ENCODE peak calls at places on chromosomes 2 and 18, in eight cellular contexts. D is A172; F is stimulated activated CD4-positive, alpha-beta T cell treated with anti-CD3 and anti-CD28 coated beads, Interleukin-2, amount 100 ng/mL, for 4 hours; B is RKO; Q is effector memory CD4-positive, alpha-beta T cell; K is breast epithelium; Z is NCI-H774; X is NCI-H2171 treated with DMSO at 0.1 percent for 48 hours. T is an unnamed sample.

GRCh38 chr2:223545830-223546229 is 56.3 kb downstream of the SCG2 start:
- DNase-seq in D (no peak), F (no peak), B (no peak), Q (no peak), K (no peak), Z (peak), X (peak), T (no peak)

GRCh38 chr18:2050016-2050415 is 521.3 kb downstream of the METTL4 start:
- DNase-seq in D (peak), F (no peak), B (no peak), Q (no peak), K (no peak), Z (no peak), X (no peak), T (peak)

GRCh38 chr2:95057535-95058453 is 32.3 kb downstream of the MAL start:
- DNase-seq in D (no peak), F (no peak), B (no peak), Q (no peak), K (no peak), Z (no peak), X (no peak), T (no peak)

GRCh38 chr18:46680784-46681695 is 24.0 kb upstream of the LOXHD1 start:
- DNase-seq in D (no peak), F (no peak), B (no peak), Q (no peak), K (no peak), Z (no peak), X (no peak), T (no peak)

GRCh38 chr2:223199531-223200506 is 147.8 kb downstream of the KCNE4 start:
- DNase-seq in D (no peak), F (no peak), B (no peak), Q (no peak), K (no peak), Z (no peak), X (no peak), T (no peak)

GRCh38 chr18:33051397-33051796 is 278.6 kb upstream of the KLHL14 start:
- DNase-seq in D (no peak), F (no peak), B (no peak), Q (no peak), K (no peak), Z (peak), X (peak), T (no peak)

GRCh38 chr18:32086866-32087265 is 4.8 kb upstream of the RNF138 start:
- DNase-seq in D (peak), F (no peak), B (peak), Q (no peak), K (no peak), Z (no peak), X (no peak), T (no peak)

GRCh38 chr2:105573910-105574655 is 170.6 kb upstream of the NCK2 start:
- DNase-seq in D (no peak), F (no peak), B (no peak), Q (no peak), K (no peak), Z (peak), X (no peak), T (no peak)

GRCh38 chr2:41994177-41994576 is 53.6 kb upstream of the PKDCC start:
- DNase-seq in D (peak), F (no peak), B (no peak), Q (no peak), K (no peak), Z (no peak), X (no peak), T (no peak)

GRCh38 chr2:11160731-11161455 is 5.6 kb downstream of the SLC66A3 start:
- DNase-seq in D (no peak), F (no peak), B (no peak), Q (no peak), K (peak), Z (no peak), X (no peak), T (no peak)

GRCh38 chr2:11129598-11130449 is 25.4 kb upstream of the SLC66A3 start:
- DNase-seq in D (no peak), F (peak), B (no peak), Q (peak), K (peak), Z (peak), X (no peak), T (no peak)

GRCh38 chr2:27323592-27324285 is 842 bp upstream of the MPV17 start:
- DNase-seq in D (peak), F (no peak), B (peak), Q (no peak), K (no peak), Z (no peak), X (peak), T (no peak)

GRCh38 chr18:79706658-79707057 is 27.1 kb downstream of the CTDP1 start:
- DNase-seq in D (no peak), F (no peak), B (no peak), Q (no peak), K (no peak), Z (no peak), X (no peak), T (no peak)

GRCh38 chr2:160932960-160933359 is 227.3 kb upstream of the TANK start:
- DNase-seq in D (no peak), F (no peak), B (no peak), Q (no peak), K (no peak), Z (no peak), X (no peak), T (no peak)

GRCh38 chr18:76459687-76460350 is 35.2 kb downstream of the ZNF516 start:
- DNase-seq in D (peak), F (no peak), B (peak), Q (no peak), K (peak), Z (no peak), X (no peak), T (peak)

GRCh38 chr2:48607307-48608014 is 10.2 kb upstream of the GTF2A1L start:
- DNase-seq in D (peak), F (no peak), B (peak), Q (no peak), K (no peak), Z (no peak), X (no peak), T (peak)

GRCh38 chr2:205680067-205680466 is 2.2 kb upstream of the NRP2 start:
- DNase-seq in D (peak), F (peak), B (peak), Q (no peak), K (no peak), Z (peak), X (peak), T (no peak)

GRCh38 chr2:225288986-225289385 is 110.5 kb upstream of the NYAP2 start:
- DNase-seq in D (peak), F (no peak), B (no peak), Q (no peak), K (no peak), Z (no peak), X (no peak), T (no peak)

GRCh38 chr2:97760480-97761049 is 47.2 kb downstream of the ZAP70 start:
- DNase-seq in D (no peak), F (no peak), B (no peak), Q (no peak), K (no peak), Z (no peak), X (no peak), T (no peak)

GRCh38 chr18:54284967-54285785 is 15.9 kb downstream of the POLI start:
- DNase-seq in D (peak), F (no peak), B (peak), Q (peak), K (no peak), Z (no peak), X (no peak), T (no peak)

GRCh38 chr18:31661965-31662364 is 22.4 kb downstream of the B4GALT6 start:
- DNase-seq in D (peak), F (no peak), B (no peak), Q (no peak), K (no peak), Z (no peak), X (no peak), T (no peak)

GRCh38 chr18:33470229-33470628 is 29.7 kb upstream of the CCDC178 start:
- DNase-seq in D (no peak), F (no peak), B (no peak), Q (no peak), K (no peak), Z (no peak), X (no peak), T (no peak)

GRCh38 chr2:217438821-217439220 is 564.0 kb downstream of the TNS1 start:
- DNase-seq in D (no peak), F (no peak), B (no peak), Q (no peak), K (no peak), Z (no peak), X (no peak), T (no peak)

GRCh38 chr18:57859314-57859713 is 56.2 kb upstream of the ATP8B1 start:
- DNase-seq in D (peak), F (no peak), B (peak), Q (no peak), K (no peak), Z (no peak), X (peak), T (peak)

GRCh38 chr2:130896813-130897212 is 60.1 kb downstream of the ARHGEF4 start:
- DNase-seq in D (no peak), F (no peak), B (no peak), Q (no peak), K (no peak), Z (no peak), X (no peak), T (no peak)

GRCh38 chr18:47932603-47933002 is 2.1 kb upstream of the SMAD2 start:
- DNase-seq in D (peak), F (no peak), B (no peak), Q (no peak), K (no peak), Z (no peak), X (no peak), T (no peak)

GRCh38 chr18:48418409-48419267 is 9.5 kb upstream of the ZBTB7C start:
- DNase-seq in D (no peak), F (no peak), B (no peak), Q (no peak), K (peak), Z (no peak), X (no peak), T (no peak)

GRCh38 chr2:31469648-31470047 is 55.1 kb upstream of the XDH start:
- DNase-seq in D (no peak), F (no peak), B (no peak), Q (no peak), K (no peak), Z (no peak), X (no peak), T (no peak)

GRCh38 chr2:136051725-136052048 is 66.3 kb upstream of the DARS1 start:
- DNase-seq in D (no peak), F (no peak), B (no peak), Q (no peak), K (no peak), Z (no peak), X (no peak), T (no peak)

GRCh38 chr18:72652990-72653593 is 109.0 kb upstream of the CBLN2 start:
- DNase-seq in D (peak), F (no peak), B (peak), Q (no peak), K (no peak), Z (peak), X (peak), T (peak)